ENCODE peak calls at places on chromosome 21, in four cellular contexts. G is fibroblast of lung, U is heart left ventricle, Q is tibial artery. W is an unnamed sample. For H3K4me1, the result is how much of the 10 kb centered on the place peaks cover.

GRCh38 chr21:15164678-15165303 is 100.0 kb upstream of the NRIP1 start:
- DNase-seq in G (peak), U (no peak), Q (no peak), W (peak)

GRCh38 chr21:39153373-39153772 is 29.9 kb downstream of the PSMG1 start:
- DNase-seq in G (no peak), U (no peak), Q (no peak), W (no peak)

GRCh38 chr21:46651121-46651520 is 15.6 kb downstream of the PRMT2 start:
- DNase-seq in G (no peak), U (no peak), Q (no peak), W (no peak)

GRCh38 chr21:44392916-44393315 is 39.5 kb downstream of the TRPM2 start:
- DNase-seq in G (no peak), U (no peak), Q (no peak), W (no peak)

GRCh38 chr21:27572681-27573080 is 605.8 kb upstream of the ADAMTS5 start:
- DNase-seq in G (peak), U (no peak), Q (no peak), W (no peak)

GRCh38 chr21:16279658-16280581 is 550.1 kb downstream of the USP25 start:
- DNase-seq in G (peak), U (no peak), Q (peak), W (peak)

GRCh38 chr21:33427051-33427450 is 23.8 kb downstream of the IFNGR2 start:
- DNase-seq in G (no peak), U (no peak), Q (no peak), W (no peak)

GRCh38 chr21:15005391-15005790 is 59.4 kb downstream of the NRIP1 start:
- DNase-seq in G (peak), U (no peak), Q (no peak), W (no peak)

GRCh38 chr21:19767546-19767945 is 1230.7 kb upstream of the NCAM2 start:
- DNase-seq in G (no peak), U (no peak), Q (no peak), W (no peak)

GRCh38 chr21:35614412-35614901 is 445.9 kb downstream of the SETD4 start:
- DNase-seq in G (no peak), U (no peak), Q (no peak), W (no peak)

GRCh38 chr21:29741761-29742160 is 198.0 kb downstream of the GRIK1 start:
- DNase-seq in G (no peak), U (no peak), Q (no peak), W (no peak)

GRCh38 chr21:34844033-34844923 is 175.5 kb downstream of the CLIC6 start:
- DNase-seq in G (no peak), U (peak), Q (peak), W (peak)

GRCh38 chr21:36150192-36150711 is 6.4 kb upstream of the DOP1B start:
- DNase-seq in G (peak), U (peak), Q (peak), W (no peak)

GRCh38 chr21:36079010-36079649 is 9.3 kb downstream of the CBR1 start:
- DNase-seq in G (peak), U (no peak), Q (peak), W (no peak)

GRCh38 chr21:26934383-26934782 is 32.5 kb downstream of the ADAMTS5 start:
- DNase-seq in G (no peak), U (no peak), Q (no peak), W (no peak)

GRCh38 chr21:32096411-32096810 is 182.4 kb downstream of the MIS18A start:
- DNase-seq in G (no peak), U (no peak), Q (no peak), W (no peak)

GRCh38 chr21:32102426-32102825 is 176.4 kb downstream of the MIS18A start:
- DNase-seq in G (no peak), U (no peak), Q (no peak), W (no peak)

GRCh38 chr21:32103361-32103760 is 175.5 kb downstream of the MIS18A start:
- DNase-seq in G (no peak), U (no peak), Q (no peak), W (no peak)

GRCh38 chr21:32101206-32101763 is 177.6 kb downstream of the MIS18A start:
- DNase-seq in G (no peak), U (no peak), Q (no peak), W (no peak)

GRCh38 chr21:32099812-32100416 is 178.9 kb downstream of the MIS18A start:
- DNase-seq in G (no peak), U (no peak), Q (no peak), W (no peak)
- TF ChIP-seq CTCF in G (no peak), U (no peak), Q (no peak), W (no peak)

DNA sequence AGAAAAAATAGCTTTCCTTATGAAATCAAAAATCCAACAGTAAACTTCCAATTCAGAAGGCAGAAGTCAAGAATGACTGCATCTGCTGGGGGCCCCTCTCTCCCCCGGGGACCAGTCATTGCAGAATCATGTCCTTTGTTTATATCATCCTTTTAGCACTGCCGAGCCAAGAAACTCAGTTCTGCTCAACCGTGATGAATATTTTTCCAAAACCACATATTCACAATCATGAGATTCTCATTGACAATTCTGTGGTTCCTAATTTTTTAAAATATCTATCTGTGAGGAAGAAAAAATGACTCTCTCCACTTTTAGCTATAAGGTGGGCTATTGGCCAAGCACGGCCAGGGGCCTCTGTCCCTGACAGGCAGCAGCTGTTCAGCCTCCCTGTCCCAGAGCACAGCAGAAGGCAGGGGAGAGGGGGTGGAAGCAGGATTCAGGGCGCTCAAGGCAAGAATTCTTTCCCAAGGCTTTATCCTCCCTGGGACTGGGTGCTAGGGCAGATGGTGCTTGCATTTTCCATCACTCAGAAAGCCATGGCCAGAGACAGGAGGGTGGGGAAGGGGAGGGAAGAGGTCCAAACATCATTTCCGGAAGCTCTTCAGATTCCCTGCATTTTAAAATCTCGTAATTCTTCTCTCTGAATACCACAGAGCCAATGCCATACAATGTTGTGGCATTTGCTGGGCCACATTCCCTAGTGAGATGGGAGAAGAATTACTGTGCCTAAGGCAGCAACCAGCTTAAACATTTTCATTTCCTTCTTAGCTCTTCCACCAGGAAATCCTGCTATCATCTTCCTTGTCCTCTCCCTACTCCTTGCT is 60.5 kb downstream of the KCNJ6 start:
- DNase-seq in G (peak), U (no peak), Q (no peak), W (no peak)
- H3K4me3 ChIP-seq in G (no peak), U (no peak), Q (no peak), W (no peak)

GRCh38 chr21:45456014-45456835 is 51.3 kb downstream of the COL18A1 start:
- DNase-seq in G (no peak), U (no peak), Q (no peak), W (no peak)
- H3K4me1 ChIP-seq in G (under half), U (under half), Q (half or more), W (under half)

GRCh38 chr21:32425628-32426027 is 13.1 kb downstream of the EVA1C start:
- DNase-seq in G (no peak), U (no peak), Q (no peak), W (no peak)
- TF ChIP-seq CTCF in G (no peak), U (no peak), Q (no peak), W (no peak)

DNA sequence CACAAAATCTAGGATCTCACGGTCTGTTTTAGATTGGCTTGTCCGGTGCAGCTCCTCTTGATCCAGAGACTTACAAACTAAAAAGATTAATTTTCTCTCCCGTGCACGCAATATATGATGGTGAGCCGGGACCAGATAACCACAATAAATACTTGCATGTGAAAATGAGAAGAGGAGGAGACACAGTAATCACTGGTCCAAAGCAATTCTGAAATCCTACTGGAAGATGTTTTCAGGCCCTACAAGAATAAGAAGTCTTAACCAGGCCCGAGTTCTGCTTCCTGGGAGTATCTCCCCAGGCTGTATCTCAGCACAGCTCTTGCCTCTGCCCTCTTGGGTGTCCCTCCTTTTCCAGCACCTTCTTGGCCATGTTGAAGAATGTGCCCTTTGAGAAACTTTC is 1.0 kb upstream of the WDR4 start:
- DNase-seq in G (no peak), U (no peak), Q (no peak), W (no peak)
- H3K4me3 ChIP-seq in G (peak), U (peak), Q (peak), W (no peak)